ENCODE peak calls at places on chromosomes 7 and 10, in four cellular contexts. One of them, this sample, is unnamed.

GRCh38 chr10:113475381-113475807 is 77.5 kb upstream of the HABP2 start:
- DNase-seq in H1: no peak
- DNase-seq in HepG2: no peak
- DNase-seq in K562: no peak
- DNase-seq in this sample: no peak

GRCh38 chr7:67359900-67360299 is 363.3 kb downstream of the TYW1 start:
- DNase-seq in H1: no peak
- DNase-seq in HepG2: no peak
- DNase-seq in K562: no peak
- DNase-seq in this sample: no peak

GRCh38 chr7:130401531-130401930 is 21.2 kb downstream of the CPA1 start:
- DNase-seq in H1: no peak
- DNase-seq in HepG2: no peak
- DNase-seq in K562: no peak
- DNase-seq in this sample: no peak

GRCh38 chr7:68720722-68721121 is 877.6 kb upstream of the AUTS2 start:
- DNase-seq in H1: no peak
- DNase-seq in HepG2: no peak
- DNase-seq in K562: no peak
- DNase-seq in this sample: no peak

GRCh38 chr10:19659920-19660655 is 156.1 kb upstream of the PLXDC2 start:
- DNase-seq in H1: no peak
- DNase-seq in HepG2: no peak
- DNase-seq in K562: no peak
- DNase-seq in this sample: no peak

GRCh38 chr7:38893061-38893460 is 15.9 kb downstream of the VPS41 start:
- DNase-seq in H1: no peak
- DNase-seq in HepG2: no peak
- DNase-seq in K562: no peak
- DNase-seq in this sample: no peak

GRCh38 chr10:110426294-110427153 is 71.2 kb upstream of the DUSP5 start:
- DNase-seq in H1: no peak
- DNase-seq in HepG2: no peak
- DNase-seq in K562: no peak
- DNase-seq in this sample: no peak

GRCh38 chr10:117546630-117547300 is 4.2 kb downstream of the EMX2 start:
- DNase-seq in H1: no peak
- DNase-seq in HepG2: no peak
- DNase-seq in K562: no peak
- DNase-seq in this sample: no peak

GRCh38 chr7:31462636-31463035 is 51.3 kb upstream of the ITPRID1 start:
- DNase-seq in H1: no peak
- DNase-seq in HepG2: no peak
- DNase-seq in K562: no peak
- DNase-seq in this sample: no peak

GRCh38 chr7:47297120-47297519 is 284.8 kb downstream of the TNS3 start:
- DNase-seq in H1: peak; percentile 29
- DNase-seq in HepG2: no peak
- DNase-seq in K562: peak; percentile 15
- DNase-seq in this sample: no peak

GRCh38 chr10:4013651-4014085 is 228.7 kb upstream of the KLF6 start:
- DNase-seq in H1: no peak
- DNase-seq in HepG2: no peak
- DNase-seq in K562: no peak
- DNase-seq in this sample: no peak

GRCh38 chr7:3977391-3977790 is 676.3 kb downstream of the SDK1 start:
- DNase-seq in H1: no peak
- DNase-seq in HepG2: no peak
- DNase-seq in K562: no peak
- DNase-seq in this sample: no peak

GRCh38 chr7:99090811-99091582 is 52.9 kb downstream of the SMURF1 start:
- DNase-seq in H1: no peak
- DNase-seq in HepG2: no peak
- DNase-seq in K562: peak; percentile 30
- DNase-seq in this sample: no peak

GRCh38 chr10:24617771-24618396 is 105.8 kb downstream of the ARHGAP21 start:
- DNase-seq in H1: peak; percentile 89
- DNase-seq in HepG2: peak; percentile 50
- DNase-seq in K562: peak; percentile 65
- DNase-seq in this sample: peak; percentile 45

GRCh38 chr10:30384791-30385201 is 35.7 kb upstream of the MTPAP start:
- DNase-seq in H1: no peak
- DNase-seq in HepG2: peak; percentile 24
- DNase-seq in K562: no peak
- DNase-seq in this sample: peak; percentile 48

GRCh38 chr7:70392282-70392681 is 739.7 kb upstream of the GALNT17 start:
- DNase-seq in H1: no peak
- DNase-seq in HepG2: no peak
- DNase-seq in K562: no peak
- DNase-seq in this sample: no peak

GRCh38 chr7:116736927-116737715 is 65.1 kb downstream of the MET start:
- DNase-seq in H1: no peak
- DNase-seq in HepG2: peak; percentile 58
- DNase-seq in K562: no peak
- DNase-seq in this sample: no peak

GRCh38 chr10:4174197-4174596 is 389.2 kb upstream of the KLF6 start:
- DNase-seq in H1: peak; percentile 57
- DNase-seq in HepG2: peak; percentile 7
- DNase-seq in K562: no peak
- DNase-seq in this sample: no peak

GRCh38 chr7:142788303-142789286 is 17.8 kb downstream of the PRSS2 start:
- DNase-seq in H1: no peak
- DNase-seq in HepG2: no peak
- DNase-seq in K562: no peak
- DNase-seq in this sample: no peak

GRCh38 chr10:64468219-64468618 is 947.0 kb downstream of the REEP3 start:
- DNase-seq in H1: no peak
- DNase-seq in HepG2: no peak
- DNase-seq in K562: no peak
- DNase-seq in this sample: peak; percentile 24

GRCh38 chr10:4141471-4141870 is 356.5 kb upstream of the KLF6 start:
- DNase-seq in H1: no peak
- DNase-seq in HepG2: no peak
- DNase-seq in K562: no peak
- DNase-seq in this sample: no peak

GRCh38 chr10:87942884-87943527 is 79.6 kb downstream of the PTEN start:
- DNase-seq in H1: no peak
- DNase-seq in HepG2: no peak
- DNase-seq in K562: no peak
- DNase-seq in this sample: no peak

GRCh38 chr10:72062832-72063702 is 25.3 kb downstream of the SPOCK2 start:
- DNase-seq in H1: no peak
- DNase-seq in HepG2: no peak
- DNase-seq in K562: no peak
- DNase-seq in this sample: no peak

GRCh38 chr7:112533591-112533990 is 52.8 kb downstream of the LSMEM1 start:
- DNase-seq in H1: no peak
- DNase-seq in HepG2: no peak
- DNase-seq in K562: no peak
- DNase-seq in this sample: no peak

GRCh38 chr10:14102056-14102455 is 228.7 kb downstream of the FRMD4A start:
- DNase-seq in H1: no peak
- DNase-seq in HepG2: no peak
- DNase-seq in K562: no peak
- DNase-seq in this sample: no peak

GRCh38 chr10:48224979-48225560 is 49.4 kb downstream of the FRMPD2 start:
- DNase-seq in H1: no peak
- DNase-seq in HepG2: no peak
- DNase-seq in K562: no peak
- DNase-seq in this sample: no peak

GRCh38 chr7:110017405-110017804 is 1073.5 kb upstream of the LRRN3 start:
- DNase-seq in H1: no peak
- DNase-seq in HepG2: no peak
- DNase-seq in K562: no peak
- DNase-seq in this sample: no peak

GRCh38 chr7:23114854-23115253 is 9.3 kb downstream of the KLHL7 start:
- DNase-seq in H1: no peak
- DNase-seq in HepG2: no peak
- DNase-seq in K562: no peak
- DNase-seq in this sample: no peak

GRCh38 chr10:23172846-23173548 is 19.1 kb upstream of the PTF1A start:
- DNase-seq in H1: no peak
- DNase-seq in HepG2: no peak
- DNase-seq in K562: no peak
- DNase-seq in this sample: no peak

GRCh38 chr10:62244785-62245595 is 23.7 kb downstream of the RTKN2 start:
- DNase-seq in H1: no peak
- DNase-seq in HepG2: peak; percentile 67
- DNase-seq in K562: peak; percentile 14
- DNase-seq in this sample: peak; percentile 53

GRCh38 chr7:20217193-20217948 is at the start of gene MACC1:
- DNase-seq in H1: peak; percentile 64
- DNase-seq in HepG2: no peak
- DNase-seq in K562: peak; percentile 38
- DNase-seq in this sample: peak; percentile 93

GRCh38 chr10:101354584-101355070 is 662 bp downstream of the BTRC start:
- DNase-seq in H1: no peak
- DNase-seq in HepG2: no peak
- DNase-seq in K562: no peak
- DNase-seq in this sample: no peak

GRCh38 chr7:132377043-132377442 is 199.2 kb downstream of the PLXNA4 start:
- DNase-seq in H1: no peak
- DNase-seq in HepG2: no peak
- DNase-seq in K562: no peak
- DNase-seq in this sample: no peak

GRCh38 chr7:132377703-132378584 is 198.3 kb downstream of the PLXNA4 start:
- DNase-seq in H1: no peak
- DNase-seq in HepG2: no peak
- DNase-seq in K562: no peak
- DNase-seq in this sample: no peak

GRCh38 chr7:132381742-132382472 is 194.4 kb downstream of the PLXNA4 start:
- DNase-seq in H1: no peak
- DNase-seq in HepG2: peak; percentile 3
- DNase-seq in K562: no peak
- DNase-seq in this sample: no peak

GRCh38 chr7:132379292-132379691 is 197.0 kb downstream of the PLXNA4 start:
- DNase-seq in H1: no peak
- DNase-seq in HepG2: no peak
- DNase-seq in K562: no peak
- DNase-seq in this sample: no peak

DNA sequence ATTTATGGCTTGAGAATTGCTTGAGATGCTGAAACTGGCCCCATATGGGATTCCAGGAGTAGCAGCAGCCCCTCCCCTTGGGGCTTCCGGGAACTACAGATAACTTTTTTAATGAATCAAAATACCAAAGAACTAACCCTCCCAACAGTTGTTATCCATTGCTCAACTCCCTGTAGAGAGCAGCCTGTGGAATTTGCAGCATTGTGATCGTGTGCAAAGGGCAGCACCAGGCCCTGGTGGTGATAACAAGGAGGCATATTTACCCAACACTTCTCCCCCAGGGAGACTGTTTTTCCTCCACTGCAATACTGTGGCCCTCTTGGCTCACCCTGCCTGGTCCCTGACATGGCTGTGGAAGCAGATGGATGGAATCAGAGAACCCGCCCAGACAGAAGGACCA is 196.2 kb downstream of the PLXNA4 start:
- DNase-seq in H1: no peak
- DNase-seq in HepG2: peak; percentile 15
- DNase-seq in K562: no peak
- DNase-seq in this sample: no peak
- TF ChIP-seq YY1 in H1: no peak
- TF ChIP-seq YY1 in HepG2: no peak
- TF ChIP-seq YY1 in K562: no peak
- TF ChIP-seq YY1 in this sample: no peak

DNA sequence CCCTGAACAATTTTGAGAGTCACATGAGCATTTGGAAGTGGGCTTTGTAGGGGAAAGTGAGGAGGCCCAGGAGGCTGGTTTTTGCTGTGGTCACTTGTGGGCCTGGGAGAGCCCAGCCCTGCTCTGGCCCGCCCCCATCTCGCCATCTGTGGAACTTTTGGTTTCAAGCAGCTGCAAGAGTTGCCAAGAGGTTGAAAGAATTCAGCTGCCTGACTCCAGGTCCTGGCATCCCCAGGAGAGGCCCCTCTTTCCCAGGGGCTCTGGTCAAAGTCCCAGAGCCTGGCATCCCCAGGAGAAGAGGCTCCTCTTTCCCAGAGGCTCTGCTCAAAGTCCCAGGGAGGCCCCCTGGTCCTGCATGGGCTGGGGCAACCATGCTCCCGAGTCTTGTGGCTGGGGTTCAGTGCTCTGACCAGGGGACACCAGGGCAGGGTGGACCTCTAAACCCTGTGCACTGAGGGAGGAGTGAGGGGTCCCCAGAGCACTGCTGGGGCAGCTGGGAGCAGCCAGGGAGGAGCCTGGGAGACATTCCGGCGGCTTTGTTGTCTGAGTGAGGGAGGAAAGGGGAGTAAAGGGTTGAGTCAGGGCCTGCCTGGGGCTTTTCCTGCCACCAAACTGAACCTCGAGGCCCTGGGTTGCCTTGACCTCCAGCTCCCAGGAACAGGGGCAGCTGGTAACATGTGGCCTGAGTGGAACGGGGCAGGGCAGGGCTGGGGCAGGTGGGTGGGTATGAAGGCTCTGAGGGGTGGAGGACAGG is 27.8 kb upstream of the CSGALNACT2 start:
- DNase-seq in H1: no peak
- DNase-seq in HepG2: peak; percentile 9
- DNase-seq in K562: no peak
- DNase-seq in this sample: no peak
- TF ChIP-seq FOSL1 in H1: no peak
- TF ChIP-seq FOSL1 in HepG2: no peak
- TF ChIP-seq FOSL1 in K562: no peak
- TF ChIP-seq FOSL1 in this sample: no peak

DNA sequence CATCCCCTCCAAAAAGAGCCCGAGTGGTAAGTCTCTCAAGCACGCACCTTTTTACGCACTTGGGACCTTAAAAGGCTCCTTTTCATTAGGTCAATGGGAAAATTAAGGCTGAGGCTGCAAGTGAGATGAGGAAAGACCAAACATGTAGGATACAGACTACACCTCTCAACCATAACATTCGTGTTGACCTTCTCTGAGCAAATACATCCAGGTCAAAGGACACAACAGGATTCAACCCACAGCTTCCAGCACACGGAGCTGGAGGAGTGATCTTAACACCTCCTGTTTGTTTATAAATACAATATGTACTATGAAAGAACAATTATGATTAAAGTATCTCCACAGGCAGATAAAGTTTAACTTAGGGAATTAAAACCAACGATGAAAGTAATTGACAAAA is 9.7 kb downstream of the SFMBT2 start:
- DNase-seq in H1: no peak
- DNase-seq in HepG2: no peak
- DNase-seq in K562: no peak
- DNase-seq in this sample: no peak
- H3K79me2 ChIP-seq in H1: no peaks in the 10 kb centered on the region
- H3K79me2 ChIP-seq in HepG2: no peaks in the 10 kb centered on the region
- H3K79me2 ChIP-seq in K562: peaks cover 94% of the 10 kb centered on the region
- H3K79me2 ChIP-seq in this sample: no peaks in the 10 kb centered on the region

DNA sequence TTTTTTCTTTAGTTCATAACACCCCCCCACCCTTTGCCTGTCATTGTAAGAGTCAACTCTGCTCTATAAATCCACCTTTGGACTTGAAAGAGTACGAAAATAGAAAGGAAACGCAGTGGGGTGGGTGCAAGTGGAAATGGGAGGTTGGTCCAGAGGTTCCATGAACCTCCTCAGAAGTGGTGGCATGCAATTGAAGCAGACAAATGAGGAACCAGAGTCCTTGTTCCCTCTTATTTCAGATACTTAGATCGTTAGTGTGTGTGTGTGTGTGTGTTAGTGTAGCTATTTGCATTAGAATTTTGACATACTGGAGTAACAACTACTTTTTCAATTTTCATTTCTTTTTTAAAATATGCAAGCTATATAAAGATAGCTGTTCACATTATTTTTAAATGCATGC is 18.2 kb upstream of the TFAM start:
- DNase-seq in H1: no peak
- DNase-seq in HepG2: no peak
- DNase-seq in K562: no peak
- DNase-seq in this sample: no peak
- TF ChIP-seq YY1 in H1: no peak
- TF ChIP-seq YY1 in HepG2: no peak
- TF ChIP-seq YY1 in K562: no peak
- TF ChIP-seq YY1 in this sample: no peak